ENCODE peak calls at places on chromosome X, in four cellular contexts. C is adrenal gland, U is Caco-2, N is colonic mucosa. P is an unnamed sample. For H3K36me3, the result is how much of the 10 kb centered on the place peaks cover.

GRCh38 chrX:145502670-145503069 is 255.4 kb downstream of the SPANXN1 start:
- DNase-seq in C (no peak), U (no peak), N (no peak), P (no peak)

GRCh38 chrX:83845397-83845796 is 15.5 kb upstream of the CYLC1 start:
- DNase-seq in C (peak), U (peak), N (no peak), P (peak)

GRCh38 chrX:133911816-133912495 is 73.4 kb downstream of the GPC3 start:
- DNase-seq in C (no peak), U (no peak), N (no peak), P (peak)

GRCh38 chrX:45747905-45748304 is 547.2 kb upstream of the DIPK2B start:
- DNase-seq in C (no peak), U (no peak), N (no peak), P (no peak)

GRCh38 chrX:1307626-1308340 is 28.8 kb upstream of the IL3RA start:
- DNase-seq in C (no peak), U (no peak), N (no peak), P (no peak)

GRCh38 chrX:40470830-40471429 is 109.8 kb upstream of the ATP6AP2 start:
- DNase-seq in C (no peak), U (no peak), N (no peak), P (no peak)

GRCh38 chrX:5233830-5234229 is 994.8 kb downstream of the NLGN4X start:
- DNase-seq in C (no peak), U (no peak), N (no peak), P (no peak)

GRCh38 chrX:31894152-31894551 is 822.3 kb upstream of the FTHL17 start:
- DNase-seq in C (no peak), U (no peak), N (no peak), P (no peak)

GRCh38 chrX:123830309-123830708 is 29.5 kb upstream of the XIAP start:
- DNase-seq in C (no peak), U (peak), N (peak), P (no peak)

GRCh38 chrX:1448793-1449580 is 3.7 kb downstream of the ASMTL start:
- DNase-seq in C (peak), U (peak), N (no peak), P (no peak)

GRCh38 chrX:118189628-118190027 is 73.0 kb upstream of the KLHL13 start:
- DNase-seq in C (no peak), U (no peak), N (no peak), P (peak)

GRCh38 chrX:39016551-39016950 is 215.3 kb downstream of the MID1IP1 start:
- DNase-seq in C (no peak), U (peak), N (no peak), P (no peak)

GRCh38 chrX:16589211-16589610 is 60.7 kb upstream of the S100G start:
- DNase-seq in C (no peak), U (no peak), N (no peak), P (no peak)

GRCh38 chrX:97159916-97160800 is 276.4 kb downstream of the RPA4 start:
- DNase-seq in C (no peak), U (peak), N (peak), P (peak)

GRCh38 chrX:1453951-1454785 is 1.5 kb upstream of the ASMTL start:
- DNase-seq in C (peak), U (peak), N (peak), P (peak)

GRCh38 chrX:153882086-153882498 is 3.9 kb downstream of the L1CAM start:
- DNase-seq in C (no peak), U (peak), N (no peak), P (peak)

GRCh38 chrX:118726887-118727685 is at the start of gene IL13RA1:
- DNase-seq in C (peak), U (peak), N (peak), P (peak)

GRCh38 chrX:65758505-65758904 is 91.1 kb downstream of the MSN start:
- DNase-seq in C (no peak), U (no peak), N (no peak), P (no peak)

GRCh38 chrX:110992611-110993010 is 103.4 kb upstream of the PAK3 start:
- DNase-seq in C (peak), U (peak), N (peak), P (peak)

GRCh38 chrX:147916375-147916968 is 4.8 kb downstream of the FMR1 start:
- DNase-seq in C (no peak), U (no peak), N (no peak), P (no peak)

GRCh38 chrX:25427873-25428555 is 412.2 kb upstream of the ARX start:
- DNase-seq in C (no peak), U (no peak), N (no peak), P (peak)

GRCh38 chrX:129108936-129109335 is 414.4 kb downstream of the SMARCA1 start:
- DNase-seq in C (no peak), U (no peak), N (no peak), P (peak)

GRCh38 chrX:119541188-119541587 is 24.0 kb downstream of the STEEP1 start:
- DNase-seq in C (no peak), U (no peak), N (no peak), P (no peak)

GRCh38 chrX:17592117-17592516 is 145.2 kb upstream of the SCML1 start:
- DNase-seq in C (no peak), U (no peak), N (no peak), P (no peak)

GRCh38 chrX:47247206-47247998 is 14.6 kb downstream of the USP11 start:
- DNase-seq in C (no peak), U (no peak), N (no peak), P (no peak)

GRCh38 chrX:47247999-47248320 is 15.2 kb downstream of the USP11 start:
- DNase-seq in C (no peak), U (no peak), N (no peak), P (no peak)

GRCh38 chrX:47244676-47245075 is 11.9 kb downstream of the USP11 start:
- DNase-seq in C (no peak), U (no peak), N (no peak), P (peak)

GRCh38 chrX:47243351-47243750 is 10.5 kb downstream of the USP11 start:
- DNase-seq in C (no peak), U (no peak), N (no peak), P (no peak)

GRCh38 chrX:47245156-47245555 is 12.3 kb downstream of the USP11 start:
- DNase-seq in C (no peak), U (no peak), N (no peak), P (no peak)
- H3K36me3 ChIP-seq in C (under half), U (under half), N (under half), P (under half)

GRCh38 chrX:33592398-33592797 is 381.0 kb upstream of the DMD start:
- DNase-seq in C (no peak), U (no peak), N (no peak), P (no peak)
- H3K36me3 ChIP-seq in C (under half), U (under half), N (under half), P (under half)

DNA sequence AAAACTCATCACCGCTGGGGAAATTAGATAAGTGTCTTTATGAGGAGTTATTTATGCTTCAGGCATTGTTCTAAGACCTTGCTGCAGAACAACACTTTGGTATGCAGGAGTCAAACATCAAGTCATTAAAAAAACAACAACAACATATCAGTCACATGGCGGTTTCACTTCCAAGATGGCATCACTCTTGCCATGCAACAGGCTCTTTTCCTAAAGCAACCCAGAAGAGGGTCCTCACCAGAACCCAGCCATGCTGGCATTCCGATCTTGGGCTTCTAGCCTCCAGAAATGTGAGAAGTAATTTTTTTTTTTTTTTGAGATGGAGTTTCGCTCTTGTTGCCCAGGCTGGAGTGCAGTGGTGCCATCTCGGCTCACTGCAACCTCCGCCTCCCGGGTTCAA is 8.7 kb upstream of the RBMX start:
- DNase-seq in C (no peak), U (no peak), N (no peak), P (no peak)
- H3K36me3 ChIP-seq in C (under half), U (under half), N (under half), P (under half)

GRCh38 chrX:47228550-47229270 is 4.1 kb upstream of the USP11 start:
- DNase-seq in C (no peak), U (no peak), N (no peak), P (no peak)

GRCh38 chrX:47226071-47226470 is 6.7 kb upstream of the USP11 start:
- DNase-seq in C (no peak), U (no peak), N (no peak), P (no peak)

GRCh38 chrX:47224896-47225290 is 6.4 kb downstream of the CDK16 start:
- DNase-seq in C (no peak), U (no peak), N (no peak), P (no peak)

GRCh38 chrX:47227334-47227583 is 5.5 kb upstream of the USP11 start:
- DNase-seq in C (no peak), U (no peak), N (no peak), P (no peak)

DNA sequence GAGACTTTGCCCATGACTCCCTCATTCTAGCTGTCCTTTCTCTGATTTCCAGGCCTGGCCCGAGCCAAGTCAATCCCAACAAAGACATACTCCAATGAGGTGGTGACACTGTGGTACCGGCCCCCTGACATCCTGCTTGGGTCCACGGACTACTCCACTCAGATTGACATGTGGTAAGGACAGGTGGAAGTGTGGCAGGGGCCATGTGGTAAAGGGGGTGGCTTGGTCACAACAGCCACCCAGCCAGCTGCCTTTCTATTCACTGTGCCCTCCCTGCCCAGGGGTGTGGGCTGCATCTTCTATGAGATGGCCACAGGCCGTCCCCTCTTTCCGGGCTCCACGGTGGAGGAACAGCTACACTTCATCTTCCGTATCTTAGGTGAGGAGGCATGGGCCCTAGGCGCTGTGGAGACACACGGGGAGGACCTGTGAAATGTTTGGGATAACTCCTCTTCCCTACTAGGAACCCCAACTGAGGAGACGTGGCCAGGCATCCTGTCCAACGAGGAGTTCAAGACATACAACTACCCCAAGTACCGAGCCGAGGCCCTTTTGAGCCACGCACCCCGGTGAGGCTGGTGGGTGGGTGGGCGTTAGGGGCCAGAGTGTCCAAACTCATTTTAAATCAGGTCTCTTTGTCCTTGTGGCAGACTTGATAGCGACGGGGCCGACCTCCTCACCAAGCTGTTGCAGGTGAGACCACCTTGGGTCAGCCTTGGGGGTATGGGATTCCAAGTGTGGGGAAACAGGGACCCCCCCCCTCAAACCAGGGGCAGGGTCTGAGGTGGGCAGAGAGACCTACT is 6.1 kb upstream of the USP11 start:
- DNase-seq in C (no peak), U (no peak), N (no peak), P (no peak)
- H3K36me3 ChIP-seq in C (under half), U (under half), N (under half), P (under half)

GRCh38 chrX:131405497-131405896 is 116.4 kb upstream of the IGSF1 start:
- DNase-seq in C (no peak), U (no peak), N (no peak), P (no peak)

GRCh38 chrX:131402124-131402811 is 113.2 kb upstream of the IGSF1 start:
- DNase-seq in C (no peak), U (no peak), N (no peak), P (no peak)

GRCh38 chrX:131397891-131398290 is 108.8 kb upstream of the IGSF1 start:
- DNase-seq in C (no peak), U (no peak), N (no peak), P (no peak)

GRCh38 chrX:131394384-131394783 is 105.3 kb upstream of the IGSF1 start:
- DNase-seq in C (no peak), U (no peak), N (no peak), P (no peak)

DNA sequence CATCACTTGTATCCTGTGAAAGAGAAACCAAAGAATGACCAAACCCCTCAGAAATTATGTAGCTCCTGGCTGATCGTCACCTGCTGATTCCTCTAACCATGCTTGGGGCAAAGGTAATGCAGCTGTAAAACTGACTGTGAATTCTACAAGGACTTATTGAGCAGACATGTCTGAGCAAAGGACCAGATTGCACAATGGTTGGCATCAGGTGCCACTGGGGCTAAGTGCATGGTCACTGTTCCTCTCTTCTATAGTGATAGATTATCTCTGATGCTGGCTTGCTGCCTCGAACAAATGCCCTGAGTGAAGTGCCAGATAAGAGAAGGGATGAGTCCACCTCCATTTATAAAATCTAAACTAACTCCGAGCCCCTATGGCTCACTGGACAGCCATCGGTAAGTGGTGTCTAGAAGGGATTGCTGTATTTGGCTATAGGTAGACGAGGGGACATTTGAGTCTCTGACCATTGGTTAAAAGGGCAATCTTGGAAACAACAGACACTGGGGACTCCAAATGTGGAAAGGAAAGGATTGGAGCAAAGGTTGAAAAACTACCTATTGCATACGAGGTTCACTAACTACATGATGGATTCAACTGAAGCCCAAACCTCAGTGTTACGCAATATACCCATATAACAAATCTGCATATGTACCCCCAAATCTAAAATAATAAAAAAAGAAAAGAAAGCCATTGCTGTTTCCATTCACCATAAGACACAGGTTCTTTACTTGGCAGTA is 110.8 kb upstream of the IGSF1 start:
- DNase-seq in C (no peak), U (no peak), N (no peak), P (no peak)
- H3K36me3 ChIP-seq in C (under half), U (under half), N (under half), P (under half)

DNA sequence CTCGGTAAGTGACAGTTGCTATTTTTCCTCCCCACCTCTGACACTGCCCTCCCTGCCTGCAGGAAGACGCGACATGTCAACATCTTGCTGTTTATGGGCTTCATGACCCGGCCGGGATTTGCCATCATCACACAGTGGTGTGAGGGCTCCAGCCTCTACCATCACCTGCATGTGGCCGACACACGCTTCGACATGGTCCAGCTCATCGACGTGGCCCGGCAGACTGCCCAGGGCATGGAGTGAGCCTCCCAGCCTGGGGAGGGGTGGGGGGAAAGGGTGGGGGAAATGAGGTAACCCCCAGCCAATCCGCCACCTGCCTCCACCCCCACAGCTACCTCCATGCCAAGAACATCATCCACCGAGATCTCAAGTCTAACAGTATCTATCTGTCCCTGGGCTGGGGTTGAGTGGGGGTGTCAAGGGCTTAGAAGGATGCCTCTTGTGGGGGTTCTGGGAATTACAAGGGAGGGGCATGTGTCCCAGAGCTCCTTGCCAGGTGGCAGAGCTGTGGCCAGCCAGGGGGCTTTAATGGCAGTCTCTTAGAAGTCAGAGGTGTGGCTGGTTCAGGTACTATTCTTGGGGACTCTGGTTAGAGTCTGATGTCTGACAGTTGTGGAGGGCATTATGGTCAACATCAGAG is 7.8 kb downstream of the ARAF start:
- DNase-seq in C (no peak), U (no peak), N (no peak), P (peak)
- H3K36me3 ChIP-seq in C (under half), U (under half), N (under half), P (under half)

DNA sequence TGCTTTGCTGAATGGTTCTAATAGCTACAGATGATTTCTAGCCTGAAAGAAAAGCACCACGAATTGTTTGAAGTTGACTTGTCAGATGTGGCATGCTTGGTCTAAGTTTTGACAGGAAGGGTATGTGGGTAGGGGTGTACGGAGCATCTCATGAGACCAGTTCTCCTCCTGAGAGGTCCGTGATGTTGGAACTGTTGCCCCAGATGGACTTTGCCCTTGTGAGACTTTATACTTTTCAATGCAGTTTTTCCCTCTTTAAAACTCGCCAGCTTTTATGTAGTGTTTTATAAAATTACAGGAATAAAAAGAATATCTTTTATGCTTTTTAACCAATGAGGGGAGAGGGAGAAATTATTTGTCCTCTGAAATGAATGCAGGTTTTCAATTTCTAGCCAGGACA is 16.6 kb upstream of the XG start:
- DNase-seq in C (no peak), U (no peak), N (no peak), P (no peak)
- H3K36me3 ChIP-seq in C (under half), U (under half), N (under half), P (under half)

GRCh38 chrX:78119521-78120227 is 15.6 kb downstream of the PGK1 start:
- DNase-seq in C (no peak), U (no peak), N (no peak), P (no peak)
- H3K36me3 ChIP-seq in C (half or more), U (under half), N (under half), P (under half)

P was measured in SJCRH30.